ENCODE peak calls at places on chromosomes 2 and 18, in five cellular contexts. X is gastrocnemius medialis, T is MM.1S, I is uterus, S is AG09309. K is an unnamed sample.

GRCh38 chr2:212905640-212906201 is 245.7 kb downstream of the IKZF2 start:
- DNase-seq in I (no peak), T (no peak), X (no peak), S (no peak), K (no peak)

GRCh38 chr2:157233506-157233905 is 24.0 kb upstream of the GALNT5 start:
- DNase-seq in S (no peak), X (no peak), T (no peak), I (no peak), K (no peak)

GRCh38 chr2:161576421-161576820 is 47.8 kb upstream of the SLC4A10 start:
- DNase-seq in I (no peak), S (no peak), X (no peak), T (no peak), K (peak; percentile 10)

GRCh38 chr2:68074050-68074449 is 11.2 kb upstream of the C1D start:
- DNase-seq in I (no peak), T (no peak), X (no peak), S (no peak), K (no peak)

GRCh38 chr2:28153851-28154250 is 238.8 kb upstream of the FOSL2 start:
- DNase-seq in I (no peak), X (no peak), S (no peak), T (no peak), K (no peak)

GRCh38 chr18:59617468-59617932 is 79.7 kb downstream of the CCBE1 start:
- DNase-seq in X (no peak), T (no peak), I (no peak), S (no peak), K (no peak)

GRCh38 chr18:48826806-48827205 is 124.0 kb downstream of the SMAD7 start:
- DNase-seq in I (peak; percentile 5), S (no peak), X (peak; percentile 3), T (no peak), K (no peak)

GRCh38 chr2:174546519-174547506 is 50.8 kb downstream of the WIPF1 start:
- DNase-seq in X (no peak), I (no peak), T (peak; percentile 68), S (peak; percentile 7), K (peak; percentile 19)

GRCh38 chr2:46297546-46298271 is 502 bp downstream of the EPAS1 start:
- DNase-seq in T (peak; percentile 77), X (peak; percentile 68), S (no peak), I (peak; percentile 73), K (peak; percentile 56)

GRCh38 chr2:188399159-188399558 is 107.5 kb downstream of the GULP1 start:
- DNase-seq in X (no peak), S (peak; percentile 7), I (no peak), T (no peak), K (no peak)

GRCh38 chr18:67731853-67732252 is 215.3 kb upstream of the DSEL start:
- DNase-seq in I (no peak), S (no peak), T (no peak), X (no peak), K (no peak)

GRCh38 chr2:234864518-234864917 is 87.3 kb upstream of the SH3BP4 start:
- DNase-seq in S (no peak), X (no peak), T (no peak), I (no peak), K (no peak)

GRCh38 chr2:145644820-145645302 is 1124.9 kb upstream of the ZEB2 start:
- DNase-seq in S (no peak), X (no peak), T (peak; percentile 43), I (no peak), K (peak; percentile 4)

GRCh38 chr2:26883971-26884370 is 36.0 kb downstream of the DPYSL5 start:
- DNase-seq in S (no peak), X (no peak), T (no peak), I (no peak), K (no peak)

GRCh38 chr2:239159476-239159911 is 241.3 kb downstream of the HDAC4 start:
- DNase-seq in X (no peak), T (no peak), I (peak; percentile 19), S (no peak), K (no peak)

GRCh38 chr2:58081000-58081399 is 34.4 kb downstream of the VRK2 start:
- DNase-seq in I (no peak), S (no peak), T (no peak), X (no peak), K (no peak)

GRCh38 chr2:120014231-120014990 is 1.5 kb downstream of the EPB41L5 start:
- DNase-seq in T (no peak), I (no peak), X (peak; percentile 37), S (no peak), K (no peak)

GRCh38 chr2:113686537-113686936 is 59.5 kb downstream of the RABL2A start:
- DNase-seq in X (no peak), S (no peak), I (no peak), T (no peak), K (no peak)

GRCh38 chr2:219434468-219434717 is 250 bp upstream of the SPEG start:
- DNase-seq in S (no peak), I (no peak), X (no peak), T (no peak), K (no peak)

GRCh38 chr2:239726631-239727181 is 298.4 kb downstream of the NDUFA10 start:
- DNase-seq in T (no peak), S (no peak), I (no peak), X (peak; percentile 7), K (no peak)

GRCh38 chr2:20608666-20609348 is 42.1 kb downstream of the HS1BP3 start:
- DNase-seq in I (no peak), T (no peak), S (no peak), X (peak; percentile 9), K (no peak)

GRCh38 chr2:96694816-96695455 is 44.9 kb downstream of the LMAN2L start:
- DNase-seq in T (no peak), X (no peak), S (no peak), I (no peak), K (no peak)

GRCh38 chr2:233011268-233012190 is 1.5 kb downstream of the NGEF start:
- DNase-seq in X (no peak), T (no peak), S (no peak), I (no peak), K (no peak)

GRCh38 chr2:11133238-11133935 is 21.9 kb upstream of the SLC66A3 start:
- DNase-seq in S (no peak), T (no peak), I (no peak), X (no peak), K (no peak)
- TF ChIP-seq CTCF in S (no peak), T (no peak), I (no peak), X (no peak), K (no peak)

DNA sequence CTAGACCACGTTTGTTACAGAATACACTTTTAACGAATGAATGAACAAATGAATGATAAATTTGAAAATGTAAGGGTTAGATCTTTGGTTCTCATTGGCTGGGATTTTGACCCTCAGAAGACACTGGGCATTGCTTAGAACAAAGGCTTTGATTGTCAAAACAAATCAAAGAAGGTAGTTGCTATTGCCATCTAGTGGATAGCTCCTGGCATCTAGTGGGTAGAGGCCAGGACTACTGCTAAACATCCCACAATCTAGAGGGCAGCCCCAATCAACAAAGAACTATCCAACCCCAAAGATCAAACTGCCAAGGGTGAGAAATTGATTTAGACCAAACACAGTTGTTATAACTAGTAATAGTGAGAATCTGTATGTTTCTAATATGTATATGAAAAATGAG is 552.3 kb downstream of the KCNJ3 start:
- DNase-seq in I (no peak), X (no peak), T (peak; percentile 37), S (no peak), K (no peak)
- TF ChIP-seq CTCF in I (no peak), X (no peak), T (peak; percentile 66), S (no peak), K (no peak)

GRCh38 chr2:23545391-23545790 is 160.4 kb downstream of the KLHL29 start:
- DNase-seq in X (no peak), I (no peak), T (no peak), S (no peak), K (no peak)
- TF ChIP-seq CTCF in X (no peak), I (no peak), T (no peak), S (peak; percentile 19), K (no peak)

GRCh38 chr2:18219676-18220075 is 340.8 kb downstream of the RDH14 start:
- DNase-seq in X (no peak), T (no peak), I (no peak), S (no peak), K (no peak)
- TF ChIP-seq CTCF in X (no peak), T (no peak), I (no peak), S (peak; percentile 45), K (no peak)

DNA sequence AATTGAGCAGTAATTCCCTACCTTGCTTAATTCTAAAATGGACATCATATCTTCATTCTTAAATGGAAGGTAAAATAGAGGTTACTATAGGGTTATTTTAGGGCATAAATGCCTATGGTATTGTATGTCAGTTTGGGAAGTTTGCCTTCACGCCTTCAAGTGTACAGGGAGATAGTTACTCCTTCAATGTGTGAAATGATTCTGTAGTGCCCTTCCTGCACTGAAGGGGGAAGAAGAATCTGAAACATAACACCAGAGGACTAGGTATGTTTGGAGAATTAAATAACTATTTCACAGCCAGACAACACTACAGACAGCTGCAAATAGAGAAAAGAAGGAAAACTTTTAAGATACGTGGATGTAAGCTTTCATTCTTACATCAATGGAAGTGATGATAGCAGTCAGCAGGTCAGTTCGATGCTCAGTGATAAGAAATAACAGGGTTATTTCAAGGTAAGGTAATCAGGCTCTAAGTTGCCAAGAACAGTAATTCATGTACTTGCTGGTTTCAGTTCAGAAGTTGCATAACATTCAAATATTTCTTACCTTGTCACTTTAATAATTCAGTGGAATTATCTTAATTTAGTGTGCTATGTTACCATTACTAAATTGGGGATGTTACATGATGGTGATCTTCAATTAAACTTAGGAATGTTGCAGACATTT is 4.0 kb downstream of the PKP4 start:
- DNase-seq in S (no peak), T (no peak), X (no peak), I (no peak), K (no peak)
- TF ChIP-seq CTCF in S (peak; percentile 27), T (no peak), X (no peak), I (no peak), K (no peak)

K was measured in endothelial cell.